ENCODE peak calls at places on chromosomes 2 and 18, in four cellular contexts. A, O, C and L are unnamed samples.

GRCh38 chr2:20737505-20737904 is 70.6 kb downstream of the GDF7 start:
- DNase-seq in O (no peak), C (no peak), A (no peak), L (no peak)

GRCh38 chr2:220445429-220446105 is 818.1 kb downstream of the SLC4A3 start:
- DNase-seq in O (peak), A (no peak), C (no peak), L (peak)

GRCh38 chr2:101464841-101465240 is 10.1 kb downstream of the RFX8 start:
- DNase-seq in A (no peak), C (no peak), O (no peak), L (peak)

GRCh38 chr2:210195066-210195852 is 24.1 kb upstream of the KANSL1L start:
- DNase-seq in O (peak), A (no peak), C (no peak), L (peak)

GRCh38 chr2:54904836-54905235 is 145.4 kb downstream of the RTN4 start:
- DNase-seq in A (no peak), O (no peak), C (no peak), L (no peak)

GRCh38 chr2:232228332-232228731 is 150.2 kb upstream of the ALPP start:
- DNase-seq in C (no peak), O (no peak), A (no peak), L (no peak)

GRCh38 chr18:56804395-56804794 is 153.2 kb downstream of the WDR7 start:
- DNase-seq in O (no peak), A (no peak), C (no peak), L (no peak)

GRCh38 chr2:196435189-196435588 is 204.3 kb upstream of the CCDC150 start:
- DNase-seq in A (no peak), C (no peak), O (no peak), L (peak)

GRCh38 chr2:174337337-174338154 is 2.8 kb downstream of the SP9 start:
- DNase-seq in O (peak), A (peak), C (peak), L (no peak)

GRCh38 chr18:11165952-11166351 is 16.6 kb upstream of the PIEZO2 start:
- DNase-seq in C (no peak), A (no peak), O (no peak), L (no peak)
- H4K5ac ChIP-seq in C (no peak), A (no peak), O (no peak), L (no peak)

DNA sequence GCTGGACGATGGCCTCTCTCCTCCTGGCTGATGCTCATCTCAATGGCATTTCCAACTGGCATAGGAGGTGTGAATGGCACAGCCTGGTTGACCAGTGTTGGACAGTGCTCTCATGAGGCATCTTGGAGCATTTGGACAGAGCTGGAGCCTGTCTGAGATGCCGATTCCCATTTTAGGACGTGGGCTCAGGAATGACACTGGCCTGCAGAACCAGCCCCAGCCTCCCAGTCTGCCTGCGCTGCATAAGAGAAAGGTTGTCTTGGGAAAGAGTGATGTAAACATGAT is 118.2 kb upstream of the COPS8 start:
- DNase-seq in O (no peak), A (no peak), C (no peak), L (no peak)
- H3K18ac ChIP-seq in O (no peak), A (no peak), C (peak), L (no peak)

GRCh38 chr2:240688563-240688919 is 3.1 kb upstream of the AQP12A start:
- DNase-seq in O (no peak), C (peak), A (no peak), L (no peak)

GRCh38 chr2:240687045-240687740 is 4.5 kb upstream of the AQP12A start:
- DNase-seq in O (no peak), A (peak), C (peak), L (no peak)

GRCh38 chr2:240685771-240686371 is 3.2 kb upstream of the AQP12B start:
- DNase-seq in A (peak), C (peak), O (peak), L (no peak)

GRCh38 chr2:240687741-240688562 is 3.7 kb upstream of the AQP12A start:
- DNase-seq in O (no peak), C (peak), A (peak), L (no peak)

DNA sequence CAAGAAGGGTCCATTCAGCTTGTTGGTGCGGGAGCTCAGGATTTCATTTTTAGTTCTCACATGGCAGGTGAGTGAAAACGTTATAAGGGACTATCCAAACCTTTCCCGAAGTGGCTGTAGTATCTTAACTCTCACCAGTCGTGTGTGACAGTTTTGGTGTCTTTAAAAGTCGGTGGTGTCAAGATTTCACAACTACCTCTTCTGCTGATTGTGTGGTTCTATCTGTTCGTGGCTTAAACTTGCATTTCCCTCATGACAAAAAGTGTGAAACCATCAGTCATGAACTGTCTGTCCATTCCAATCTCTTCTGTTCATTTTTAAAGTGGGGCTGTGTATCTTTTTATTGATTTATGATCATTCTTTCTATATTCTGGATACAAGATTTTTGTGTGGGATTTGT is 3.8 kb upstream of the AQP12B start:
- DNase-seq in O (no peak), A (no peak), C (no peak), L (no peak)
- H4K5ac ChIP-seq in O (no peak), A (no peak), C (no peak), L (no peak)

DNA sequence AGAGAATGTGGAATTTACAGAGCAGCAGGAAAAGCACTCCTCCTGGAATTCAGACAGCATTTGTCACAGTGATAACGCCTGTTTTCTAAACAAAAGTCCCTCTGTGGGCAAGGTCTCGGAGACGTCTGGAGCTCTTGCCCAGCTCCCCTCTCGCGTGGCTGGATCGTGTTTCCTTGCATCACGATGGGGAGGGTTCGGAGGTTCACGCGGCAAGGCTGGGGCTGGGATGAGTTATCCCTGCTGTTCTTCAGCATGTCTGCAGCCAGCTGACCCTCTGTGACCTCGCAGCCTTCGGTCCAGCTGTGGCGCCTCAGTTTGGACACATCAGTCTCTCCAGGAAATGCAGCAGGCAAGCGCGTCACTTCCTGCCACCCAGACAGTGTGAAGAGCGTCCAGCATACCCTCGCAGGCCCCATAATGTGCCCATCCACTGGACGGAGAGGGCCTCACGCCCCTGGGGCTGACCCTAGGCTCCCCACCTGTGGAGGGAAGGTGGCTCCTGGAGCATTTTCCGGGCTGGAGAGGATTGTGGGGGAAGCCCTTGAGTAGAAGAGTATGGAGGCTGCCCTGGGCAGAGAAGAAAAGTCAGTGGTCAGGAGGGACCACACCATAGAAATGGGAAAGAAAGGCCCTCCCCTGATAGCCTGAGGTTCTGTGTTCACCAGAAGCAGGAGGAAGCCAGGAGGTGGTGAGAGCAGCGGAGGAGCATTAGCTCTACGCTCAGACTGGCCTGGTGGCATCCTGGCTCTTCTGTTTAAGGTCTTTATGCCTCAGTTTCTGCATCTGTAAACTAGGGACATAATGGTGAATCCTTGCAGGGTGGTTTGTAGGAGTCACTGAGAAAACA is 30.5 kb downstream of the GLI2 start:
- DNase-seq in C (no peak), O (peak), A (peak), L (peak)
- H3K18ac ChIP-seq in C (peak), O (peak), A (no peak), L (peak)

DNA sequence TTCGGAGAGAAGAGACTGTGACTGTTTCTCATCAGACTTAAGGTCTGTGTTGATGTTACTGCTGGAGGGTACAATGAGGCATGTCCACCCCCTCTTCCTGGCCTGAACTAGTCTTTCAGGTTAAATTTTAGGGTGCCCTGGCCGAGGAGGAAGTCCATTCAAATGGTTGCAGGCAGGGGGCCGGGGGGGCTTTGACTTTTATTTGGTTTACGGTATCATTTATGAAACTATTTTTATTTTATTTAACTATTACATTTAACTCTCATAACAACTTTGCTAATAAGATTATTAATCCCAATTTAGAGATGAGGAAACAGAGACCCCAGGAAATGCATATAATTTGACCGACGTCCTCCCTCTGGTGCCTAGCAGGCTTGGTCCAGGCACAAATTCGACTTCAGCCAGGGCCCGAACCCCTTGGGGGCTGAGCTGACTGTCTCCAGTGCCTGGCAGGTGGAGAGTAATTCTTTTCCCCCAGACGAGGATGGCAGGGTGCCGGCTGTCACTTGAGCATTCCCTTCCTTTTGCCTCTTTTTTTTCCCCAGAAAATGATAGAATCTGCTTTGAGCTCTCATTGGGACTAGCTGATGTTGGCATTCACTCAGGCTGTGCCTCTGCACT is 255.3 kb upstream of the SALL3 start:
- DNase-seq in A (peak), C (no peak), O (no peak), L (no peak)
- H4K5ac ChIP-seq in A (no peak), C (no peak), O (no peak), L (no peak)

DNA sequence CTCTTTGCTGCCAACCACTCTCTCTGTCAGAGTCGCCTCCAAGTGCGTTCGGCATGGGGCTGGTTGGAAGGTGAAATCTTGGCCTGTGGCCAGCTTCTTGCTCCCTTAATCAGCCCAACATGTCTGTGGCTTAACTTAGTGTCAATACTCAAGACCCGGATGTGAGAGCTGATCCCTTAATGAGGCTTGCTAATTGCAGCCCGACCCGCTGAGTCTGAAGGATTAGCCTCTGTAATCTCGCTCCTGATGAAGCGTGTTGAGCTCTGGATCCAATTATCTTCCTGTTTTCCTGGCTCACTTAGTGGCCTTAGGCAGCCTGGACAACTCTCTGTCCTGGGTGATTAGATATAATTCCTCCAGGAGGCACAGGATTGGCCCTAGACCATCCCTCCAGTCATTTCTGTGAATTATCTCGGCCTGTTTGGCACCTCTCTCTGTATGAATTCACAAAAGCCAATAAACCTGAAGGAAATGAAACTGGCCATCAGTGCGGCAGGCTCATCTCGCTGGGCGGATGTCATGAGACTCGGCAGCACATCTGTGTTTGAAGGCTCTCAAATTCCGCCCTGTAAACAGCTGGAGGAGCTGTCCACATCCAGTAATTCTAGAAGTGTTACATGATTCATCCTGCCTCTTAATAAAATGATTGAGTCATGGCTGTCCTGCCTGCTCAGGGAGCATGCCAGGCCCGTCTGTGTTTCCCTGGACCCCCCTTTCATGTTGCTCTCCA is 38.5 kb downstream of the ACOXL start:
- DNase-seq in C (no peak), O (peak), A (no peak), L (peak)
- H3K18ac ChIP-seq in C (peak), O (no peak), A (no peak), L (no peak)

DNA sequence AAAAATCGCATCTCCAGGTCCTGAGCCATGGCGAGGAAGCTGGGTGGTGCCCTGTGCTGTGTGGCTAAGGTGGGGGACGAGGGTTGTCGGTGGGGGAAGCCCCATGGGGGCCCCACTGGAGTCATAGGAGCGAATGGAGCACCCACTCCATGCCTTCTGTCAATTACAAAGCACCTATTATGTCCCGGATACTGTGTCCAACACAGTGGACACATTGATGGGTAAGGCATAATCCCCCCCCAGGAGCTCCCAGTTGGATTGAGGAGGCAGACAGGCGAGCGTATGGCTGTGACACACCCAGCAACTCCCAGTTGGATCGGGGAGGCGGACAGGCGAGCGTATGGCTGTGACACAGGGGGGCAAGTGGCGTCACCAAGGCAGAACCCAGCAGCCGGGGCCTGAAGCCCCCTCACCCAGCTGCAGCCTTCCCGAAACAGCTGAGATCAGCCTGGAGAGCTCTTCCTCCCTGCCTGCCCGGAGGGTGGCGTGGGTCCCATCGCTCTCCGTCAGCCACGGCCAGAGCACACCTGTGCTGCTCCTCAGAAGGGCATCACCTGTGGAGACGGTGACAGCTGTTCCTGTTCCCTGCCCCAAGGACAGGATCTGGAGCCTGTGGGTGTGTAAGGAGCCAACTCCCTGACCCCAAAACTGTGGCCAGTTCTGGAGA is 69.6 kb downstream of the HPCAL1 start:
- DNase-seq in C (no peak), O (no peak), A (no peak), L (no peak)
- H4K5ac ChIP-seq in C (no peak), O (no peak), A (no peak), L (no peak)

DNA sequence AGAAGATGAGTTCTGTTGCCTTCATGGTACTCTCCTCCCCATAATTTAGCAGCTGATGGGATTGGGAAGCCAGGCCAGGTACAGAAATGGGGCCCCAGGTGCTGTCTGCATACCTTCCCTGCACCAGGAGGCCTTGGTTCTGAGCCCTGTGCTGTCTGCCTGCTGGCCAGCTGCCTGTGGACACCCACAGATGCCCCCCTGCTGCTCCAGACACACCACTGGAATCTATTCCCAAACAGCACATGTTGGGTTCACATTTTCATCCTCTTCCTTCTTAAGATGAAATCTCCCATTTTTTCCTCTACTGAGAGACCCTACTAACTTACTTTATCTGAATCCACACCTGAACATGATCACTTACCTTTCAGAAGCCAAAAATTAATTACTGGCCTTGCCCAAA is 152.0 kb upstream of the CCDC68 start:
- DNase-seq in A (no peak), O (no peak), C (no peak), L (no peak)
- H3K18ac ChIP-seq in A (no peak), O (no peak), C (no peak), L (no peak)